ENCODE peak calls at places on chromosomes 4 and X, in six cellular contexts. I, Q, T, L, S and V are unnamed samples.

GRCh38 chrX:133444952-133445831 is 29.9 kb upstream of the GPC4 start:
- DNase-seq in I (peak), Q (no peak), T (peak), L (no peak), S (no peak), V (no peak)

GRCh38 chr4:2913168-2913567 is 50.0 kb downstream of the NOP14 start:
- DNase-seq in I (no peak), Q (no peak), T (no peak), L (no peak), S (no peak), V (no peak)

GRCh38 chr4:186081202-186081807 is 12.3 kb downstream of the TLR3 start:
- DNase-seq in I (no peak), Q (no peak), T (no peak), L (no peak), S (no peak), V (no peak)

GRCh38 chr4:8652181-8653078 is 59.9 kb downstream of the CPZ start:
- DNase-seq in I (no peak), Q (no peak), T (no peak), L (peak), S (peak), V (no peak)

GRCh38 chrX:103063918-103064434 is at the start of gene BEX1:
- DNase-seq in I (no peak), Q (peak), T (no peak), L (peak), S (peak), V (peak)

GRCh38 chrX:115372026-115372610 is 82.6 kb downstream of the LUZP4 start:
- DNase-seq in I (peak), Q (no peak), T (peak), L (no peak), S (no peak), V (no peak)

GRCh38 chrX:48468693-48469691 is 1.1 kb downstream of the SLC38A5 start:
- DNase-seq in I (no peak), Q (no peak), T (no peak), L (peak), S (peak), V (no peak)

GRCh38 chrX:114344756-114345155 is 239.1 kb upstream of the HTR2C start:
- DNase-seq in I (peak), Q (no peak), T (peak), L (no peak), S (no peak), V (no peak)

GRCh38 chr4:48945981-48946380 is 39.4 kb upstream of the OCIAD2 start:
- DNase-seq in I (no peak), Q (no peak), T (no peak), L (no peak), S (no peak), V (no peak)

GRCh38 chr4:48944252-48944651 is 37.7 kb upstream of the OCIAD2 start:
- DNase-seq in I (peak), Q (no peak), T (peak), L (no peak), S (no peak), V (no peak)

GRCh38 chr4:48947731-48948130 is 38.3 kb upstream of the CWH43 start:
- DNase-seq in I (no peak), Q (no peak), T (no peak), L (no peak), S (no peak), V (no peak)

GRCh38 chr4:48943387-48943786 is 36.8 kb upstream of the OCIAD2 start:
- DNase-seq in I (peak), Q (no peak), T (peak), L (no peak), S (no peak), V (no peak)

DNA sequence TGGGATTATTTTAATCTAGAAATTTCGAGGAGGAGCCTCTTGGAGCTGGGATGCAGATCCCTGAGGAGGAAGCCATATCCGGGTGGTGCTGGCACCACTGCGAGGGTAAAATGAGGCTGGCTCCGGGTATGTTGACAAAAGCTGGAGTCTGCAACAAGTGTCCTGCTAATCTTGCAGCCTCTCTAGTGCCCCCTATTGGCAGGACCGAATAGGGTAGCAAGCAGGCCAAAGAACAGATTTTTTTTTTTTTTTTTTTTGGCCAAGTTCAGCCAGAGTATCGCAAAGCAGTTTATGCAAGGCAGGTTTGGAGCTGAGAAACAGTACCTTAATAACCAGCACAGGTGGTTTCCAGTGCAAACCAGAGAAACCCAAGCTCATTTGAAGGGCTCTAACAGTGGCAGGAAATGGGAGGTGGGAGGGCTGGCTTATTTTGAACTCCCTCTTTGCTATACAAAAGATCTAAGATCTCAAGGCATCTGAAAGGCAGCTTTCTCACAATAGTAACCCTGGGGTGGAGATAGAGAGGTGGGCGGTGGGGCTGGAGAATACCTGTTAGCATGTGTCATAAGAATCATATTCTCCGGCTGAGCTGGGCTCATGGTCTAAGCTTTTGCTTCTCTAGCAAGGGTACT is 38.2 kb upstream of the OCIAD2 start:
- DNase-seq in I (no peak), Q (no peak), T (peak), L (no peak), S (no peak), V (no peak)
- TF ChIP-seq CTCF in I (peak), Q (no peak), T (peak), L (peak), S (peak), V (no peak)

GRCh38 chrX:40266490-40267333 is 169.0 kb upstream of the BCOR start:
- DNase-seq in I (peak), Q (peak), T (peak), L (peak), S (peak), V (peak)
- TF ChIP-seq POLR2A in I (no peak), Q (no peak), T (no peak), L (no peak), S (no peak), V (no peak)

GRCh38 chrX:12447448-12448154 is 309.3 kb downstream of the FRMPD4 start:
- DNase-seq in I (no peak), Q (no peak), T (peak), L (no peak), S (no peak), V (peak)
- TF ChIP-seq CTCF in I (no peak), Q (no peak), T (no peak), L (no peak), S (no peak), V (peak)

DNA sequence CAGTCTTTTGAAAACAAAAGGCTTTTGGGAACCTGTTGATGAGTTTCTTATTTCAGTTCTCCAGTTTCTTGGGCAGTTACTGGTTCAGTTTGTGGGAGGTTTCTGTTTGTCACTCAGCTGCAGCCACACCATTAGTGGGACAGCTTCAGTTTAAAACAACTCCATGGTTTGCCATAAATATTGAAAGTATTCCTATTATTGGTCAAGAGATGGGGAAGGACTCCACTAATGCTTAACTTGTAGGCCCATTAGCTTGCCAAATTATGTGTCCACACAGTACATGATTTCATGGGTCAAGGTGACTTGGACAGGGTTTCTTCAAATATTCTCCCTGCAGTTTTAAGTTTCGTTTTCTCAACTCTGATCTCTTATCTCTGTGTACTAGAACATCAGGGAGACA is 15.5 kb upstream of the ASIC5 start:
- DNase-seq in I (no peak), Q (no peak), T (no peak), L (no peak), S (no peak), V (no peak)
- TF ChIP-seq POLR2A in I (no peak), Q (no peak), T (no peak), L (no peak), S (no peak), V (no peak)

GRCh38 chr4:92045718-92046117 is 258.0 kb upstream of the GRID2 start:
- DNase-seq in I (no peak), Q (no peak), T (no peak), L (no peak), S (no peak), V (no peak)

GRCh38 chr4:92050875-92051274 is 252.9 kb upstream of the GRID2 start:
- DNase-seq in I (no peak), Q (no peak), T (no peak), L (no peak), S (no peak), V (no peak)

DNA sequence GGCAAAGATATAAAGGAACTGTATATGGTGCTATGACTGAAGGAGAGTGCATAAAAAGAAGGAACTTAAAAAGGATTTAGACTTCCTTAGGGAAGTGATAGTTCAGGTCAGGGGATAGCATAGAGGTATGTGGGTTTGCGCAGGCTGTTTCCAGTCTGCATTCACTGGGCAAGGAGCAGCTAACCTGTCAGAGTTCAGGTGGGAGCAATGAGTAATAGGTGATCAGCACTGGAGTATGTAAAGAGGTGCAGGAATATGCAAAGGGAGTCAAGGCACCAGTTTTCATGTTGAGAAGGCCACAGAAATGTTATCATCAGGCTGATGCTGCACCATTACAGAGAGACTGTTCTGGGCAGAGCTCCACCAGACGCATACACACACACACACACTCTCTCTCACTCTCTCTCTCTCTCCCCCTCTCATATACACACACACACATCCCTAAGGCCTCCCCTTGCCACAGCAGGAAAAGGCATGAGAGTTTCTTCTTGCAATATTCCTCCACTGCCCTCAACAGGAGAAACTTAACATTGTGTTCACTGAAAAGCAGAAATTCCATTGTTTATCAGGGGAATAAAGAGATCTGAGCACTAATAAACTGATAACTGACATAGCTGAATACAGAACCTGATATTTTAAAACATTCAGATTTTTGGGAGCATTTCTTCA is 256.4 kb upstream of the GRID2 start:
- DNase-seq in I (no peak), Q (no peak), T (peak), L (no peak), S (no peak), V (no peak)
- TF ChIP-seq CTCF in I (peak), Q (no peak), T (no peak), L (no peak), S (no peak), V (no peak)

DNA sequence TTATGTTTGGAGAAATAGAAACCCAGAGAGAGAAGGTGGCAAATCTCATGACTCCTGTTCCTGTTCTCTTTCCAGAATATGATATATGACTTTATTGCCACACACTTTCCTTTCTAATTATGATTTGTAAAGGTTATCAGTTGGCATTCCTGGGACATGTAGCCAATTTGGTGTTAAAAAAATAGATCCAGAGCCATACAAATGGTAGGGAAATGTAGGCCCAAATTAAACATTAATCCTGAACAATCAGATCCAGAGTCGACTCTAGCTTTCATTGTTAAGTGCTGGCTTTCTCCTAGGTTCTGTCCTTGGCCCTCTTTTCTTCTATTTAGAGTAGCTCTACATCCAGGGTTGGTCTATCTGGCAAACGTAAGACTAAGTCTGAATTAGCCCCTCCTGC is 69.8 kb upstream of the LONRF3 start:
- DNase-seq in I (no peak), Q (no peak), T (no peak), L (no peak), S (no peak), V (no peak)
- TF ChIP-seq POLR2A in I (no peak), Q (no peak), T (no peak), L (no peak), S (no peak), V (no peak)

DNA sequence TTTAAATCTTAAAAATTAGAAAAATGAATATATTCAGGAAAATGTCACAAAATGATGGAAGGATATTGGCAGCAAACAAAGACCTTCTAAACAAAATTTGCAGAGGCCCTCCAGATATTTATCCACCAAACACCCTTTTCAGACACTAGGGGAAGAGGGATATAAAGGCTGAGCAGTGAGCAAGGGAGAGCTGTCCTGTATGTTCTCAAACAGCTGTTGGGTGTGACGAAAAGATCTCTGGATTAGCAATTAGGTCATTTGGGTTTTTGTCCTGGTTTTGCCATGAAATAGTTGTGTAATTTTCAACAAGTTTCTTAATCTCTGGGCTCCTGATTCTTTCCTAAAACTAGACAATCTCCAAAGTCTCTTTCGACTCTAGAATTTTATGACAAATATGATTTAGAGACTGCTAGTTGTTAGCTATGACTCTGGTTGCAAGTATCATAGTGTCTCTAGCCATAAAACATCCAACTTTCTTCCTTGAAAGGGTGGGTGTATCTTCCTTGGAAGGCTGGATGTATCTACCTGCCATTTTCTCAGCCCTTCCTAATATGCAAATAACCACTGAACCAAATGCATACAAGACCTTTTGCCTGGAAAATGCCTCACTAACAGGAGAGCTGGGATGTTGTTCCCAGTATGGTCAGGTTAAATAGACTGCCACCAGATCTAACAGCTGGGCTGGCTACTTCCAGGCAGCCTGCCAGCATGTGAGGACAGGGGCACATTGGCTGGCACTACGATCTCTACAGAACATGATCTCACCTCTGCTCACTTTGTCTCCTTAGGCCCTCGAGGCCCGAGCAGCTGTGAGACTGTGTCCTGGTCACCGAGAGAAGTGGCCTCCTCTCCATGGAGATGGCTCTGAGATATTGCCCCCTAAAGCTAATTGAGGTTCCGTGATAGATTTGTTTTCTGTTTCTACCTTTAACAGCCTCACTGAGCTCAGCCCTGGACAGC is 225.5 kb upstream of the JADE1 start:
- DNase-seq in I (no peak), Q (peak), T (no peak), L (no peak), S (no peak), V (no peak)
- TF ChIP-seq CTCF in I (no peak), Q (no peak), T (no peak), L (no peak), S (no peak), V (no peak)

GRCh38 chr4:52716364-52717151 is 34.7 kb downstream of the ERVMER34-1 start:
- DNase-seq in I (no peak), Q (no peak), T (no peak), L (no peak), S (no peak), V (no peak)

GRCh38 chr4:52713456-52713937 is 37.7 kb downstream of the ERVMER34-1 start:
- DNase-seq in I (no peak), Q (no peak), T (no peak), L (no peak), S (no peak), V (no peak)

GRCh38 chr4:52714597-52715254 is 36.5 kb downstream of the ERVMER34-1 start:
- DNase-seq in I (no peak), Q (no peak), T (no peak), L (no peak), S (no peak), V (no peak)

GRCh38 chr4:52715914-52716313 is 35.3 kb downstream of the ERVMER34-1 start:
- DNase-seq in I (no peak), Q (no peak), T (no peak), L (no peak), S (no peak), V (no peak)

GRCh38 chr4:52715255-52715897 is 35.8 kb downstream of the ERVMER34-1 start:
- DNase-seq in I (no peak), Q (no peak), T (no peak), L (no peak), S (no peak), V (no peak)
- TF ChIP-seq POLR2A in I (no peak), Q (no peak), T (no peak), L (no peak), S (no peak), V (no peak)